ENCODE peak calls at places on chromosomes 5 and 9, in four cellular contexts. W, M, V and H are unnamed samples.

GRCh38 chr5:72515211-72515610 is 8.0 kb upstream of the ZNF366 start:
- DNase-seq in W (no peak), M (no peak), V (no peak), H (no peak)

GRCh38 chr5:39191216-39191615 is 28.1 kb downstream of the FYB1 start:
- DNase-seq in W (no peak), M (no peak), V (no peak), H (no peak)

GRCh38 chr5:64811050-64811640 is 42.4 kb downstream of the CWC27 start:
- DNase-seq in W (no peak), M (peak; percentile 57), V (peak; percentile 5), H (peak; percentile 6)

GRCh38 chr9:78866228-78867132 is 569.6 kb downstream of the PSAT1 start:
- DNase-seq in W (no peak), M (peak; percentile 2), V (no peak), H (no peak)

GRCh38 chr9:73869261-73869660 is 627.9 kb upstream of the RORB start:
- DNase-seq in W (no peak), M (peak; percentile 13), V (peak; percentile 30), H (no peak)

GRCh38 chr5:159210306-159210722 is 961 bp upstream of the RNF145 start:
- DNase-seq in W (no peak), M (peak; percentile 53), V (no peak), H (no peak)

GRCh38 chr5:177553671-177554429 is 513 bp downstream of the FAM193B start:
- DNase-seq in W (no peak), M (no peak), V (no peak), H (no peak)

GRCh38 chr9:32487981-32488380 is 38.0 kb downstream of the RIGI start:
- DNase-seq in W (no peak), M (no peak), V (no peak), H (no peak)

GRCh38 chr9:85425153-85425611 is 316.6 kb downstream of the AGTPBP1 start:
- DNase-seq in W (peak; percentile 74), M (peak; percentile 27), V (no peak), H (peak; percentile 83)

GRCh38 chr5:132055808-132056609 is 4.4 kb upstream of the IL3 start:
- DNase-seq in W (no peak), M (no peak), V (no peak), H (no peak)

GRCh38 chr5:41414598-41414997 is 95.8 kb downstream of the PLCXD3 start:
- DNase-seq in W (no peak), M (peak; percentile 79), V (no peak), H (no peak)

GRCh38 chr9:124078641-124079040 is 67.1 kb downstream of the LHX2 start:
- DNase-seq in W (no peak), M (peak; percentile 75), V (no peak), H (no peak)

GRCh38 chr9:129885018-129885669 is 49.9 kb downstream of the USP20 start:
- DNase-seq in W (no peak), M (peak; percentile 33), V (peak; percentile 20), H (no peak)

GRCh38 chr5:81350507-81350906 is 43.4 kb downstream of the ACOT12 start:
- DNase-seq in W (no peak), M (no peak), V (no peak), H (no peak)

GRCh38 chr9:113998529-113999255 is 79.4 kb downstream of the AMBP start:
- DNase-seq in W (no peak), M (no peak), V (no peak), H (no peak)

GRCh38 chr5:168916852-168917251 is 337.7 kb upstream of the PANK3 start:
- DNase-seq in W (no peak), M (no peak), V (no peak), H (no peak)

GRCh38 chr5:130290219-130290618 is 386.0 kb downstream of the CHSY3 start:
- DNase-seq in W (no peak), M (no peak), V (no peak), H (no peak)

GRCh38 chr5:14256756-14257393 is 113.7 kb downstream of the TRIO start:
- DNase-seq in W (no peak), M (no peak), V (no peak), H (no peak)

GRCh38 chr9:33942471-33943083 is 106.1 kb downstream of the UBAP2 start:
- DNase-seq in W (no peak), M (peak; percentile 64), V (no peak), H (no peak)

GRCh38 chr5:136021016-136021405 is 7.8 kb upstream of the TGFBI start:
- DNase-seq in W (no peak), M (no peak), V (no peak), H (no peak)

GRCh38 chr5:159777049-159777448 is 139.2 kb upstream of the ADRA1B start:
- DNase-seq in W (no peak), M (no peak), V (no peak), H (no peak)

GRCh38 chr5:61162832-61163567 is 732 bp upstream of the SMIM15 start:
- DNase-seq in W (peak; percentile 17), M (peak; percentile 59), V (no peak), H (no peak)

GRCh38 chr5:129103397-129103796 is 8.8 kb downstream of the ISOC1 start:
- DNase-seq in W (no peak), M (no peak), V (no peak), H (no peak)

GRCh38 chr5:1367149-1367548 is 22.2 kb upstream of the CLPTM1L start:
- DNase-seq in W (no peak), M (no peak), V (no peak), H (no peak)

GRCh38 chr5:103036601-103037000 is 83.3 kb downstream of the GIN1 start:
- DNase-seq in W (no peak), M (no peak), V (no peak), H (no peak)

GRCh38 chr9:108779506-108779905 is 76.3 kb downstream of the ACTL7B start:
- DNase-seq in W (no peak), M (no peak), V (no peak), H (no peak)

GRCh38 chr9:111349766-111350165 is 19.7 kb upstream of the OR2K2 start:
- DNase-seq in W (no peak), M (peak; percentile 89), V (no peak), H (no peak)

GRCh38 chr5:179870403-179870903 is 11.8 kb upstream of the MRNIP start:
- DNase-seq in W (peak; percentile 43), M (peak; percentile 29), V (no peak), H (peak; percentile 23)

GRCh38 chr5:1325870-1326546 is 18.9 kb downstream of the CLPTM1L start:
- DNase-seq in W (no peak), M (no peak), V (no peak), H (no peak)

GRCh38 chr5:100708625-100709171 is 173.5 kb downstream of the FAM174A start:
- DNase-seq in W (no peak), M (no peak), V (no peak), H (no peak)

GRCh38 chr5:172437445-172438303 is 16.7 kb downstream of the SH3PXD2B start:
- DNase-seq in W (no peak), M (peak; percentile 23), V (no peak), H (no peak)

GRCh38 chr9:3696368-3696767 is 170.6 kb upstream of the RFX3 start:
- DNase-seq in W (peak; percentile 15), M (no peak), V (no peak), H (peak; percentile 57)

GRCh38 chr5:149271717-149272558 is at the start of gene AFAP1L1:
- DNase-seq in W (no peak), M (peak; percentile 6), V (no peak), H (no peak)

GRCh38 chr9:12874395-12874794 is 99.6 kb downstream of the LURAP1L start:
- DNase-seq in W (no peak), M (no peak), V (no peak), H (no peak)

GRCh38 chr9:95649801-95650213 is 133.0 kb upstream of the PTCH1 start:
- DNase-seq in W (no peak), M (no peak), V (no peak), H (no peak)

GRCh38 chr9:123550797-123551196 is 194.8 kb downstream of the CRB2 start:
- DNase-seq in W (no peak), M (no peak), V (no peak), H (peak; percentile 43)

DNA sequence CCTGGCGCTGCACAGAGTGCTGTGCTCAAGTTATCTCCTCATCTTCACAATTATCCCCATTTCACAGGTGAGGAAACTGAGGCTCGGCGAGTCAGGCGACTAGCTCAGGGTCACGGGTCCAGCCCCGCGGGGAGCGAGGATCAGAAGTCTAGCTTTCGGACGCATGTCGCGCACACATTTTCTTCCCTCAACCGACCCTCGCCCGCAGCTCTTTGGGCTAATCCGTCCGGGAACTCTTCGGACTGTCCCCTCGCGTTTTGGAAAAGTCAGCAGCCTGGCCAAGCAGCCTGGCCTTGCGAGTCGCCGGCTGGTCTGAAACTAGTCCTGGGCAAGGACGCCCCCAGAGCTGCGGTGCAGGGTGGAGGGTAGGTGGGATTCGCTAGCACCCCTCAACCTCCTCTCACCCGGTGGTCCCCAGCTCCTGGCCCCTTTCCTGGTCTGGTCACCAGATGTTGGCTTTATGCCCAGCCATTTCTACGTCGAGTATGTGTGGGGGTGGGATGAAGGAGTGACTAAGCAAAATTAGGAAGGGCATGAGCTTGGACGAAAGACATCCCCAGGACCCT is 518 bp downstream of the BHMT2 start:
- DNase-seq in W (no peak), M (peak; percentile 15), V (no peak), H (no peak)
- H3K4me3 ChIP-seq in W (no peak overlapping the region), M (peak overlapping the region; percentile 52), V (no peak overlapping the region), H (no peak overlapping the region)

DNA sequence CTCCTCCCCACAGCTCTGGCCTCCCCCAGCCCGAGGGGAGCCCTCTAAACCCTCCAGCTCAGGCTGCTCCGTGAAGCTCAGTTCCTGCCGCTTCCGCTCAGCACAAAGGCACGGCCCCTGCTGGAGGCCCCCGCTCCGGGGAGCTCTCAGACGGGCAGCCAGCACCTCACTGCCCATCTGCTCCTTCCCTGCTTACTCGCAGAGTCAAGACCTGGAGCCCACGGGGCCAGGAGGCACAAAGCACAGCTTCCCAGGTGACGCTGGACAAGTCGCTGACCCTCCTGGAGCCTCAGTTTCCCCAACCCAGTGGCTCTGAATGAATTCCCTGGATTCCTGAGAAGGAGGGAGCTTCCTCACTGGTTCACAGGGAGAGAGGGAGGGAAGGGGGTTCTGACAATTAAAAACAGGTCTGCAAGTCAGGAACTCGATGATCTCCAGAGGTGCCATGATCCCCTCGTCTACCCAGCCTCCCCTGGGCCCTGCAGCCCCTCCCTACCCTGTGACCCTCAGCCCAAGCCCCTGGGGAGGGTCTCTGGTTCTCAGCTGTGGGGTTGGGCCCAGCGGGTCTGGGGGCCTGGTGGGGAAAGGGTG is 36.2 kb downstream of the VAV2 start:
- DNase-seq in W (no peak), M (no peak), V (no peak), H (peak; percentile 25)
- H3K9ac ChIP-seq in W (no peak overlapping the region), M (no peak overlapping the region), V (peak overlapping the region; percentile 79), H (peak overlapping the region; percentile 72)

DNA sequence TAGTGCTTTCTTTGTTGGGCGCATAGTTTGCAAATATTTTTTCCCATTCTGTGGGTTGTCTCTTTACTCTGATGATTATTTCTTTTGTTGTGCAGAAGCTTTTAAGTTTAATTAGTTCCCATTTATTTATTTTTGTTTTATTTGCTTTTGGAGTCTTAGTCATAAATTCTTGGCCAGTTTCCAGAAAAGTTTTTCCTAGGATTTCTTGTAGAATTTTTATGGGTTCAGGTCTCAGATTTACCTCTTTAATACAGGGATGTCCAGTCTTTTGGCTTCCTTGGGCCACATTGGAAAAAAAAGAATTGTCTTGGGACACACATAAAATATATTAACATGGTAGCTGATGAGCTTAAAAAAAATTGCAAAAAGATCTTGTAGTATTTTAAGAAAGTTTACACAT is 122.0 kb downstream of the WDR70 start:
- DNase-seq in W (no peak), M (peak; percentile 3), V (no peak), H (no peak)
- TF ChIP-seq SUZ12 in W (no peak), M (no peak), V (no peak), H (no peak)

DNA sequence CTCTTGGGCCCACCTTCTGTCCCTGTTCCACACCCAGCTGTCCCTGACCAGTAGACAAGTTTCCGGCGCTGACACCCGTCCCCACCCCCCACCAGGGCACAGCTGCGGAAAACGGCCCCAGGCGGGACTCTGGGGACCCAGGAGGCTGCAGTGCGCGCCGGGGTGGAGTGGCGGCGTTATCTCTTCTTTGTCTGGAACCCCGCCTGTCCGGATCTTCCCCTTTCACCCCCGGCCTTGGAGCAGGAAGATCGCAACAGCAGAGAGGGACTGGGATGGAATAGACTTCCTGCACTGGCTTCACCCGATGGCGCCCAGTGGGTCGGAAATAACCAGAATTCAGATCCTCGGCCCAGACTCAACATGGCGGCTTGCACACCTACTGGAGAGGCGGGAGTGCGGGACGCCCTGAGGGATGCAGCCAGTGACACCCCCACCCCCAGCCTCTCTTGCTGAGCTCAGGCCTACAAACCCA is 4.7 kb downstream of the PAX5 start:
- DNase-seq in W (no peak), M (no peak), V (no peak), H (no peak)
- H3K4me3 ChIP-seq in W (peak overlapping the region; percentile 63), M (no peak overlapping the region), V (peak overlapping the region; percentile 96), H (peak overlapping the region; percentile 48)